ENCODE peak calls at places on chromosomes 16 and 17, in four cellular contexts. One of them, this sample, is unnamed. For H3K4me1, the result is how much of the 10 kb centered on the place peaks cover.

GRCh38 chr17:1153795-1154546 is 25.8 kb downstream of the ABR start:
- DNase-seq in astrocyte: peak
- DNase-seq in DND-41: peak
- DNase-seq in left lung: no peak
- DNase-seq in this sample: no peak

GRCh38 chr17:78680436-78680835 is 101.6 kb downstream of the CYTH1 start:
- DNase-seq in astrocyte: peak
- DNase-seq in DND-41: no peak
- DNase-seq in left lung: no peak
- DNase-seq in this sample: no peak

GRCh38 chr16:89863741-89864391 is 9.5 kb upstream of the TCF25 start:
- DNase-seq in astrocyte: peak
- DNase-seq in DND-41: peak
- DNase-seq in left lung: no peak
- DNase-seq in this sample: peak

GRCh38 chr17:46789610-46790009 is 28.9 kb downstream of the WNT3 start:
- DNase-seq in astrocyte: no peak
- DNase-seq in DND-41: no peak
- DNase-seq in left lung: no peak
- DNase-seq in this sample: no peak

GRCh38 chr17:58947411-58948208 is 159.1 kb downstream of the TRIM37 start:
- DNase-seq in astrocyte: no peak
- DNase-seq in DND-41: no peak
- DNase-seq in left lung: no peak
- DNase-seq in this sample: no peak

GRCh38 chr17:42598905-42599304 is 10.3 kb downstream of the RETREG3 start:
- DNase-seq in astrocyte: no peak
- DNase-seq in DND-41: no peak
- DNase-seq in left lung: no peak
- DNase-seq in this sample: no peak

GRCh38 chr17:44992242-44992939 is 24.3 kb upstream of the C1QL1 start:
- DNase-seq in astrocyte: no peak
- DNase-seq in DND-41: no peak
- DNase-seq in left lung: no peak
- DNase-seq in this sample: no peak

GRCh38 chr17:40909755-40910154 is 24.7 kb upstream of the KRT20 start:
- DNase-seq in astrocyte: peak
- DNase-seq in DND-41: no peak
- DNase-seq in left lung: no peak
- DNase-seq in this sample: no peak

GRCh38 chr17:44464037-44464436 is 39.2 kb downstream of the GPATCH8 start:
- DNase-seq in astrocyte: peak
- DNase-seq in DND-41: no peak
- DNase-seq in left lung: no peak
- DNase-seq in this sample: no peak

GRCh38 chr17:38544175-38544838 is 61.4 kb downstream of the SRCIN1 start:
- DNase-seq in astrocyte: no peak
- DNase-seq in DND-41: no peak
- DNase-seq in left lung: peak
- DNase-seq in this sample: no peak

GRCh38 chr17:28735242-28735722 is 6.7 kb downstream of the NEK8 start:
- DNase-seq in astrocyte: no peak
- DNase-seq in DND-41: no peak
- DNase-seq in left lung: no peak
- DNase-seq in this sample: no peak

GRCh38 chr17:13601776-13602551 is at the start of gene HS3ST3A1:
- DNase-seq in astrocyte: peak
- DNase-seq in DND-41: no peak
- DNase-seq in left lung: peak
- DNase-seq in this sample: no peak

GRCh38 chr16:66133641-66134402 is 232.7 kb upstream of the CDH5 start:
- DNase-seq in astrocyte: peak
- DNase-seq in DND-41: no peak
- DNase-seq in left lung: no peak
- DNase-seq in this sample: no peak

GRCh38 chr17:51088287-51088686 is 32.4 kb downstream of the SPAG9 start:
- DNase-seq in astrocyte: no peak
- DNase-seq in DND-41: no peak
- DNase-seq in left lung: no peak
- DNase-seq in this sample: no peak

GRCh38 chr17:60704170-60704569 is 26.5 kb downstream of the BCAS3 start:
- DNase-seq in astrocyte: no peak
- DNase-seq in DND-41: no peak
- DNase-seq in left lung: no peak
- DNase-seq in this sample: no peak

GRCh38 chr17:40602445-40603443 is 37.5 kb upstream of the CCR7 start:
- DNase-seq in astrocyte: no peak
- DNase-seq in DND-41: no peak
- DNase-seq in left lung: no peak
- DNase-seq in this sample: peak

GRCh38 chr17:29238133-29238850 is 8.4 kb upstream of the CRYBA1 start:
- DNase-seq in astrocyte: peak
- DNase-seq in DND-41: no peak
- DNase-seq in left lung: no peak
- DNase-seq in this sample: no peak

GRCh38 chr17:48236681-48237134 is 129.1 kb downstream of the SNX11 start:
- DNase-seq in astrocyte: peak
- DNase-seq in DND-41: no peak
- DNase-seq in left lung: no peak
- DNase-seq in this sample: no peak

GRCh38 chr16:12258806-12259205 is 282.3 kb downstream of the SNX29 start:
- DNase-seq in astrocyte: no peak
- DNase-seq in DND-41: no peak
- DNase-seq in left lung: no peak
- DNase-seq in this sample: no peak

GRCh38 chr16:50359626-50360025 is 9.2 kb downstream of the BRD7 start:
- DNase-seq in astrocyte: no peak
- DNase-seq in DND-41: no peak
- DNase-seq in left lung: no peak
- DNase-seq in this sample: no peak

GRCh38 chr16:53636978-53637377 is 66.7 kb downstream of the RPGRIP1L start:
- DNase-seq in astrocyte: no peak
- DNase-seq in DND-41: no peak
- DNase-seq in left lung: no peak
- DNase-seq in this sample: no peak

GRCh38 chr17:336110-337021 is 16.2 kb downstream of the RPH3AL start:
- DNase-seq in astrocyte: no peak
- DNase-seq in DND-41: peak
- DNase-seq in left lung: peak
- DNase-seq in this sample: peak

GRCh38 chr17:63760771-63761539 is 12.4 kb downstream of the CCDC47 start:
- DNase-seq in astrocyte: no peak
- DNase-seq in DND-41: no peak
- DNase-seq in left lung: no peak
- DNase-seq in this sample: no peak

DNA sequence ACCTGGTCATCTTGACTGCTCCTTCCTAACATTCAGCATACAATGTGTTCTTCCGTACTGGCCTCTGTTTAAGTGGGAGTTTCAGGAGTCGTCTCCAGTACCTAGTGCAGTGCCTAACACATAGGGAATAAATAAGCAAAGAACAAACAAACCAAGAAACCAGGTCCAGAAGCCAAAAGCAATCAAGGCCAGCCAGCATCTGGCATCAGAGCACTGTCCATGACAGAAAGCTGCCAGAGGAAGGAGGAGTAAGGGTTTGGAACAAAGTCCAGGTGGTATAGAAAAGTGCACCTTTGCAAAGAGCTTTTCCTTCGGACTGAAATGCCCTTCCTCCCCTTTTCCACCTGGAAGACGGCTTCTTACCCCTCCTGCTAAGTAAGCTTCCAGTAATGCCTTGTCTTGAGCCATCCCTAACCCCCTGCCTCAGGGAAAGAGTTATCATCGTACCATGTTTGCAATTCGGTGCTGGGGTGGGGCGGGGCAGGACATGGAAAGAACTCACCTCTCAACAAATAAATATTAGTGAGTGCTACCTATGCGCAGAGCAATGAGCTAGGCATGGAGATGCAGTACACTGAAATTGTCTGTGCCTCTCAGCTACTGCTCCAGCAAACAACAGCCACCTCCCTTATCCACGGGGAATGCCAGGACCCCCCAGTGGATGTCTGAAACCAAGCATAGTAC is 47.6 kb downstream of the C17orf67 start:
- DNase-seq in astrocyte: no peak
- DNase-seq in DND-41: no peak
- DNase-seq in left lung: no peak
- DNase-seq in this sample: no peak
- H3K27ac ChIP-seq in astrocyte: no peak
- H3K27ac ChIP-seq in DND-41: peak
- H3K27ac ChIP-seq in left lung: no peak
- H3K27ac ChIP-seq in this sample: no peak

DNA sequence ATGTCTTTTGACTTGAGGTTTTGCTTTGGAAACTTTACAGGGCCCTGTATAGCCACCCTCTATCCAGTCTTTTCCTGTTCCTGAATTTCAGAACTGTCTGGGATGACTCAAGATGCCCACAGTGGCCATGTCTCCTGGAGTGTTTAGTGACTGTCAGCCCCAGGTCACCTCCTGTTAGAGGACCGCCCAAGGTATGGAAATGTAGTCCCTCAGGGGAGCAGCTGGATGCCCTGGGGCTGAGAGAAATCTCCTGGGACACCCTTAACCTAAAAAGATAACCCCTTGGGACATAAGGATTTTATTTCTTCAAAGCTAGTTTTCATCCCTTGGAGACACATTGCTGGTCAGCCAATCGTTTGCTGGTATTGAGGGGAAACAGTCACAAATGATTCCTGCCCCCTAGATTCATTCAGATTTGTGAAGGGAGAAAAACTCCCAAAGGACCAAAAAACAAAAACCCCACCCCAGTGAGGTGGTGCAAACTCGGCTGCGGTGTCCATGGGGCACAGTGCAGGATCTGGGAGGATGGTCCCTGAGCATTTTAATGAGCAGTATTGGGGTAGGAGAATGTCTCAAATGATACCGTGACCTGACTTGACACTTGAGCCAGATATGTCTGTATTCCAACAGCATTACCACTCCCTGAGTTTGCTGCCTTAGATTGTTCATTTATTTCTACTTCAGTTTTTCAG is 1.7 kb downstream of the ZNF267 start:
- DNase-seq in astrocyte: peak
- DNase-seq in DND-41: no peak
- DNase-seq in left lung: no peak
- DNase-seq in this sample: no peak
- H3K4me1 ChIP-seq in astrocyte: under half
- H3K4me1 ChIP-seq in DND-41: under half
- H3K4me1 ChIP-seq in left lung: under half
- H3K4me1 ChIP-seq in this sample: half or more

GRCh38 chr16:11079657-11080187 is 135.4 kb downstream of the CLEC16A start:
- DNase-seq in astrocyte: peak
- DNase-seq in DND-41: no peak
- DNase-seq in left lung: no peak
- DNase-seq in this sample: no peak

GRCh38 chr16:11076259-11077018 is 132.1 kb downstream of the CLEC16A start:
- DNase-seq in astrocyte: no peak
- DNase-seq in DND-41: peak
- DNase-seq in left lung: no peak
- DNase-seq in this sample: peak

GRCh38 chr16:11080327-11080967 is 136.1 kb downstream of the CLEC16A start:
- DNase-seq in astrocyte: no peak
- DNase-seq in DND-41: no peak
- DNase-seq in left lung: no peak
- DNase-seq in this sample: no peak

GRCh38 chr16:11080999-11081630 is 136.8 kb downstream of the CLEC16A start:
- DNase-seq in astrocyte: no peak
- DNase-seq in DND-41: no peak
- DNase-seq in left lung: no peak
- DNase-seq in this sample: no peak

GRCh38 chr16:11078812-11079459 is 134.6 kb downstream of the CLEC16A start:
- DNase-seq in astrocyte: peak
- DNase-seq in DND-41: no peak
- DNase-seq in left lung: no peak
- DNase-seq in this sample: no peak
- H3K27ac ChIP-seq in astrocyte: peak
- H3K27ac ChIP-seq in DND-41: peak
- H3K27ac ChIP-seq in left lung: no peak
- H3K27ac ChIP-seq in this sample: no peak

GRCh38 chr16:73022534-73022933 is 25.4 kb downstream of the ZFHX3 start:
- DNase-seq in astrocyte: no peak
- DNase-seq in DND-41: no peak
- DNase-seq in left lung: no peak
- DNase-seq in this sample: no peak

GRCh38 chr16:73023320-73023719 is 24.6 kb downstream of the ZFHX3 start:
- DNase-seq in astrocyte: no peak
- DNase-seq in DND-41: no peak
- DNase-seq in left lung: no peak
- DNase-seq in this sample: no peak

GRCh38 chr16:73020409-73020884 is 27.5 kb downstream of the ZFHX3 start:
- DNase-seq in astrocyte: peak
- DNase-seq in DND-41: no peak
- DNase-seq in left lung: no peak
- DNase-seq in this sample: no peak

GRCh38 chr16:73023752-73024570 is 24.0 kb downstream of the ZFHX3 start:
- DNase-seq in astrocyte: no peak
- DNase-seq in DND-41: no peak
- DNase-seq in left lung: no peak
- DNase-seq in this sample: no peak

DNA sequence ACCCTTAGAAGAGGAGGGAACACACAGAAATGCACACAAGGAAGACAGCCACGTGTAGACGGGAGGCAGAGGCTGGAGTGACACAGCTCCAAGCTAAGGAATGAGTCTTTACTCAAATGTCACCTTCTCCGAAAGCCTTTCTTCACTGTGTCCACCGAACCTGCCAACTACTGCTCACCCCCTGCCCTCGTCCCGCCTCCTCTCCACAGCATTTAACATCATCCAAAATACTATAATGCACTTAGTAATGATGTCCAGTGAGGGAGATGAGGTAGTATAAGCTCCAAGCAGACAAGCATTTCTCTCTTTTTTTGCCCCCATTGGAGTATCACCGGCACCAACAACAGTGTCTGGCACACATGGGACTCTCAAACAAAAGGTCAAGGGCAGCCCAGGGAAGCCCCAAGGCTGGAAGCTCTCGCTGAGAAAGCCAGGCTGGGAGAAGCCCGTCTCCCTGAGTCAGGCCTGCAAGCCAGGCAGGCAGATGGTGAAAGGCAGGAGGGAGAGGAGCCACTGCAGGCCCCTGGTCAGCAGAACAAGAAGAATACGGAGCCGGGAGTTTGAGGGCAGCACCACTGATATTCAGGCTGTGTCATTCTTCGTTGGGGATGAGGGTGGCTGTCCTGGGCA is 25.9 kb downstream of the ZFHX3 start:
- DNase-seq in astrocyte: no peak
- DNase-seq in DND-41: no peak
- DNase-seq in left lung: no peak
- DNase-seq in this sample: no peak
- H3K4me1 ChIP-seq in astrocyte: under half
- H3K4me1 ChIP-seq in DND-41: under half
- H3K4me1 ChIP-seq in left lung: under half
- H3K4me1 ChIP-seq in this sample: under half

DNA sequence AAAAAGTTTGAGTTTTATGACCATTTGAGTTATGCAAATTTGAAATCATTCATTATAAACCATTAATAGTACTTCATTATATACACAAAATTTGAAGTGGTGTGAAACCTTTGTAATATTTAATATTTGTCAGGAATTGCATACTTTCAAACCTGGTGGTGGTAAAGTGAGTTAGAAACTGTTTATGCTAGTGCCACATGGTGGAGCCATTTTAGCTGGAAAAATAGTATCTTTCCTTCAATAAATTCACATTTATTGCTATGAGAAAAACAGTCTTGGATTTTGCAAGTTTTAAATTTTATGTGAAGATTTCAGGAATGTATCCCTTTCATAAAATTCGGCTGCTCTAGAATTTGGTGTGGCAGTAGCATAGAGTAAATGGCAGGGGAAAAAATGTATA is 7.3 kb upstream of the BLMH start:
- DNase-seq in astrocyte: no peak
- DNase-seq in DND-41: no peak
- DNase-seq in left lung: no peak
- DNase-seq in this sample: no peak
- H3K27ac ChIP-seq in astrocyte: no peak
- H3K27ac ChIP-seq in DND-41: no peak
- H3K27ac ChIP-seq in left lung: no peak
- H3K27ac ChIP-seq in this sample: no peak